ENCODE peak calls at places on chromosomes 13 and 19, in seven cellular contexts. One of them, this sample, is unnamed.

GRCh38 chr13:34833562-34834182 is 108.4 kb upstream of the NBEA start:
- DNase-seq in GM23338: peak
- DNase-seq in suprapubic skin: no peak
- DNase-seq in thyroid gland: no peak
- DNase-seq in adrenal gland: no peak
- DNase-seq in neural progenitor cell: peak
- DNase-seq in astrocyte of the spinal cord: no peak
- DNase-seq in this sample: peak

GRCh38 chr19:46357846-46358583 is 11.1 kb downstream of the PPP5C start:
- DNase-seq in GM23338: no peak
- DNase-seq in suprapubic skin: peak
- DNase-seq in thyroid gland: no peak
- DNase-seq in adrenal gland: no peak
- DNase-seq in neural progenitor cell: no peak
- DNase-seq in astrocyte of the spinal cord: no peak
- DNase-seq in this sample: no peak

GRCh38 chr13:109605846-109606245 is 180.5 kb downstream of the IRS2 start:
- DNase-seq in GM23338: no peak
- DNase-seq in suprapubic skin: no peak
- DNase-seq in thyroid gland: no peak
- DNase-seq in adrenal gland: no peak
- DNase-seq in neural progenitor cell: no peak
- DNase-seq in astrocyte of the spinal cord: no peak
- DNase-seq in this sample: no peak

GRCh38 chr19:7868326-7868670 is 5.9 kb downstream of the PRR36 start:
- DNase-seq in GM23338: peak
- DNase-seq in suprapubic skin: no peak
- DNase-seq in thyroid gland: no peak
- DNase-seq in adrenal gland: peak
- DNase-seq in neural progenitor cell: no peak
- DNase-seq in astrocyte of the spinal cord: no peak
- DNase-seq in this sample: peak

GRCh38 chr13:113410472-113411201 is 42.7 kb downstream of the ADPRHL1 start:
- DNase-seq in GM23338: no peak
- DNase-seq in suprapubic skin: peak
- DNase-seq in thyroid gland: no peak
- DNase-seq in adrenal gland: no peak
- DNase-seq in neural progenitor cell: no peak
- DNase-seq in astrocyte of the spinal cord: peak
- DNase-seq in this sample: peak

GRCh38 chr13:42396501-42396900 is 124.5 kb downstream of the AKAP11 start:
- DNase-seq in GM23338: no peak
- DNase-seq in suprapubic skin: no peak
- DNase-seq in thyroid gland: no peak
- DNase-seq in adrenal gland: no peak
- DNase-seq in neural progenitor cell: no peak
- DNase-seq in astrocyte of the spinal cord: no peak
- DNase-seq in this sample: no peak

GRCh38 chr13:35479223-35479536 is 2.7 kb upstream of the MAB21L1 start:
- DNase-seq in GM23338: peak
- DNase-seq in suprapubic skin: no peak
- DNase-seq in thyroid gland: no peak
- DNase-seq in adrenal gland: no peak
- DNase-seq in neural progenitor cell: peak
- DNase-seq in astrocyte of the spinal cord: no peak
- DNase-seq in this sample: no peak

GRCh38 chr13:24185591-24186232 is 25.2 kb downstream of the SPATA13 start:
- DNase-seq in GM23338: no peak
- DNase-seq in suprapubic skin: no peak
- DNase-seq in thyroid gland: no peak
- DNase-seq in adrenal gland: no peak
- DNase-seq in neural progenitor cell: no peak
- DNase-seq in astrocyte of the spinal cord: peak
- DNase-seq in this sample: no peak

GRCh38 chr19:43784981-43785808 is 4.4 kb upstream of the KCNN4 start:
- DNase-seq in GM23338: peak
- DNase-seq in suprapubic skin: no peak
- DNase-seq in thyroid gland: peak
- DNase-seq in adrenal gland: peak
- DNase-seq in neural progenitor cell: peak
- DNase-seq in astrocyte of the spinal cord: peak
- DNase-seq in this sample: peak

GRCh38 chr19:2207008-2207407 is 29.1 kb downstream of the PLEKHJ1 start:
- DNase-seq in GM23338: no peak
- DNase-seq in suprapubic skin: no peak
- DNase-seq in thyroid gland: no peak
- DNase-seq in adrenal gland: no peak
- DNase-seq in neural progenitor cell: no peak
- DNase-seq in astrocyte of the spinal cord: no peak
- DNase-seq in this sample: no peak

GRCh38 chr19:48668332-48668731 is 4.5 kb downstream of the NTN5 start:
- DNase-seq in GM23338: no peak
- DNase-seq in suprapubic skin: no peak
- DNase-seq in thyroid gland: no peak
- DNase-seq in adrenal gland: no peak
- DNase-seq in neural progenitor cell: no peak
- DNase-seq in astrocyte of the spinal cord: no peak
- DNase-seq in this sample: no peak

GRCh38 chr13:52845334-52845761 is 3.1 kb downstream of the PCDH8 start:
- DNase-seq in GM23338: peak
- DNase-seq in suprapubic skin: no peak
- DNase-seq in thyroid gland: peak
- DNase-seq in adrenal gland: no peak
- DNase-seq in neural progenitor cell: peak
- DNase-seq in astrocyte of the spinal cord: no peak
- DNase-seq in this sample: no peak

GRCh38 chr19:6723108-6723618 is 2.7 kb upstream of the C3 start:
- DNase-seq in GM23338: peak
- DNase-seq in suprapubic skin: peak
- DNase-seq in thyroid gland: peak
- DNase-seq in adrenal gland: peak
- DNase-seq in neural progenitor cell: no peak
- DNase-seq in astrocyte of the spinal cord: no peak
- DNase-seq in this sample: peak

GRCh38 chr19:18377026-18377425 is 8.9 kb upstream of the GDF15 start:
- DNase-seq in GM23338: no peak
- DNase-seq in suprapubic skin: no peak
- DNase-seq in thyroid gland: no peak
- DNase-seq in adrenal gland: no peak
- DNase-seq in neural progenitor cell: no peak
- DNase-seq in astrocyte of the spinal cord: no peak
- DNase-seq in this sample: no peak

GRCh38 chr13:98216135-98216565 is 39.1 kb upstream of the RNF113B start:
- DNase-seq in GM23338: no peak
- DNase-seq in suprapubic skin: no peak
- DNase-seq in thyroid gland: peak
- DNase-seq in adrenal gland: peak
- DNase-seq in neural progenitor cell: no peak
- DNase-seq in astrocyte of the spinal cord: peak
- DNase-seq in this sample: peak

GRCh38 chr19:3275583-3276340 is 51.3 kb downstream of the CELF5 start:
- DNase-seq in GM23338: peak
- DNase-seq in suprapubic skin: peak
- DNase-seq in thyroid gland: peak
- DNase-seq in adrenal gland: peak
- DNase-seq in neural progenitor cell: peak
- DNase-seq in astrocyte of the spinal cord: peak
- DNase-seq in this sample: peak

GRCh38 chr19:54478677-54479266 is 5.7 kb upstream of the CDC42EP5 start:
- DNase-seq in GM23338: peak
- DNase-seq in suprapubic skin: no peak
- DNase-seq in thyroid gland: no peak
- DNase-seq in adrenal gland: no peak
- DNase-seq in neural progenitor cell: peak
- DNase-seq in astrocyte of the spinal cord: peak
- DNase-seq in this sample: peak

GRCh38 chr19:29873801-29874575 is 62.2 kb downstream of the CCNE1 start:
- DNase-seq in GM23338: no peak
- DNase-seq in suprapubic skin: no peak
- DNase-seq in thyroid gland: no peak
- DNase-seq in adrenal gland: no peak
- DNase-seq in neural progenitor cell: no peak
- DNase-seq in astrocyte of the spinal cord: no peak
- DNase-seq in this sample: no peak
- H3K4me3 ChIP-seq in GM23338: peak
- H3K4me3 ChIP-seq in suprapubic skin: peak
- H3K4me3 ChIP-seq in thyroid gland: no peak
- H3K4me3 ChIP-seq in adrenal gland: peak
- H3K4me3 ChIP-seq in neural progenitor cell: peak
- H3K4me3 ChIP-seq in astrocyte of the spinal cord: no peak
- H3K4me3 ChIP-seq in this sample: peak

GRCh38 chr13:30857018-30857417 is 49.1 kb upstream of the MEDAG start:
- DNase-seq in GM23338: no peak
- DNase-seq in suprapubic skin: no peak
- DNase-seq in thyroid gland: no peak
- DNase-seq in adrenal gland: no peak
- DNase-seq in neural progenitor cell: no peak
- DNase-seq in astrocyte of the spinal cord: peak
- DNase-seq in this sample: no peak
- TF ChIP-seq CTCF in GM23338: no peak
- TF ChIP-seq CTCF in suprapubic skin: no peak
- TF ChIP-seq CTCF in thyroid gland: no peak
- TF ChIP-seq CTCF in adrenal gland: no peak
- TF ChIP-seq CTCF in neural progenitor cell: no peak
- TF ChIP-seq CTCF in astrocyte of the spinal cord: peak
- TF ChIP-seq CTCF in this sample: no peak

GRCh38 chr19:41263850-41264580 is at the start of gene HNRNPUL1:
- DNase-seq in GM23338: peak
- DNase-seq in suprapubic skin: peak
- DNase-seq in thyroid gland: peak
- DNase-seq in adrenal gland: peak
- DNase-seq in neural progenitor cell: peak
- DNase-seq in astrocyte of the spinal cord: peak
- DNase-seq in this sample: peak
- H3K4me3 ChIP-seq in GM23338: peak
- H3K4me3 ChIP-seq in suprapubic skin: peak
- H3K4me3 ChIP-seq in thyroid gland: peak
- H3K4me3 ChIP-seq in adrenal gland: peak
- H3K4me3 ChIP-seq in neural progenitor cell: peak
- H3K4me3 ChIP-seq in astrocyte of the spinal cord: peak
- H3K4me3 ChIP-seq in this sample: peak

GRCh38 chr19:38043649-38044144 is 136.7 kb downstream of the SIPA1L3 start:
- DNase-seq in GM23338: no peak
- DNase-seq in suprapubic skin: no peak
- DNase-seq in thyroid gland: no peak
- DNase-seq in adrenal gland: no peak
- DNase-seq in neural progenitor cell: no peak
- DNase-seq in astrocyte of the spinal cord: no peak
- DNase-seq in this sample: no peak

GRCh38 chr19:38045554-38046253 is 138.7 kb downstream of the SIPA1L3 start:
- DNase-seq in GM23338: no peak
- DNase-seq in suprapubic skin: no peak
- DNase-seq in thyroid gland: no peak
- DNase-seq in adrenal gland: no peak
- DNase-seq in neural progenitor cell: no peak
- DNase-seq in astrocyte of the spinal cord: no peak
- DNase-seq in this sample: no peak

GRCh38 chr19:38042132-38042531 is 135.1 kb downstream of the SIPA1L3 start:
- DNase-seq in GM23338: no peak
- DNase-seq in suprapubic skin: no peak
- DNase-seq in thyroid gland: no peak
- DNase-seq in adrenal gland: no peak
- DNase-seq in neural progenitor cell: no peak
- DNase-seq in astrocyte of the spinal cord: no peak
- DNase-seq in this sample: no peak

GRCh38 chr19:38046254-38047047 is 139.4 kb downstream of the SIPA1L3 start:
- DNase-seq in GM23338: no peak
- DNase-seq in suprapubic skin: no peak
- DNase-seq in thyroid gland: no peak
- DNase-seq in adrenal gland: no peak
- DNase-seq in neural progenitor cell: no peak
- DNase-seq in astrocyte of the spinal cord: no peak
- DNase-seq in this sample: no peak

GRCh38 chr19:38044267-38045111 is 137.5 kb downstream of the SIPA1L3 start:
- DNase-seq in GM23338: no peak
- DNase-seq in suprapubic skin: no peak
- DNase-seq in thyroid gland: no peak
- DNase-seq in adrenal gland: no peak
- DNase-seq in neural progenitor cell: no peak
- DNase-seq in astrocyte of the spinal cord: peak
- DNase-seq in this sample: peak
- TF ChIP-seq CTCF in GM23338: no peak
- TF ChIP-seq CTCF in suprapubic skin: no peak
- TF ChIP-seq CTCF in thyroid gland: no peak
- TF ChIP-seq CTCF in adrenal gland: no peak
- TF ChIP-seq CTCF in neural progenitor cell: no peak
- TF ChIP-seq CTCF in astrocyte of the spinal cord: peak
- TF ChIP-seq CTCF in this sample: no peak

DNA sequence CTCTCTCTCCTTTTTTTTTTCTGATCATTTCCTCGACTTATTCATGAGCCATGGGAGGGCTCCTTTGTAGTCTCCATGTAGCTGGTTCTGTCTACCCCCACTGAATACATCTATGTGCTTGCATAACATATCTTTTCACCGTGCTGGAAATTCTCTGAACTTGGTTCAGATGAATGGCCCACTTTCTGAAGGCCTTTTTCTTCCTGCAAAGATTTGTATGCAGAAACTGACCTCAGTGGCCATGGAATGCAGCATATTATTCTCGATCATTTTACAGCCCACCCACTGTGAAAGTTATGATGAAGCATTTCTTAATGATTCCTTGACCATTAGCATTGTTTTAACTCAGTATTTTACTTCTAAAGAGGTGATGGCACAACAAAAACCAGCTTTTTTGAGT is 225.2 kb downstream of the GGACT start:
- DNase-seq in GM23338: no peak
- DNase-seq in suprapubic skin: no peak
- DNase-seq in thyroid gland: no peak
- DNase-seq in adrenal gland: no peak
- DNase-seq in neural progenitor cell: no peak
- DNase-seq in astrocyte of the spinal cord: peak
- DNase-seq in this sample: no peak
- H3K4me3 ChIP-seq in GM23338: no peak
- H3K4me3 ChIP-seq in suprapubic skin: no peak
- H3K4me3 ChIP-seq in thyroid gland: no peak
- H3K4me3 ChIP-seq in adrenal gland: no peak
- H3K4me3 ChIP-seq in neural progenitor cell: no peak
- H3K4me3 ChIP-seq in astrocyte of the spinal cord: no peak
- H3K4me3 ChIP-seq in this sample: no peak